ENCODE peak calls at places on chromosomes 12 and 14, in four cellular contexts. E is LoVo, G is RPMI8226, J is RPMI7951. P is an unnamed sample.

GRCh38 chr12:74791365-74791764 is 253.7 kb downstream of the ATXN7L3B start:
- DNase-seq in E (no peak), G (no peak), J (no peak), P (no peak)

GRCh38 chr12:2228535-2228934 is 175.7 kb downstream of the CACNA1C start:
- DNase-seq in E (no peak), G (no peak), J (no peak), P (no peak)

GRCh38 chr14:105842105-105842504 is 315.7 kb downstream of the TMEM121 start:
- DNase-seq in E (no peak), G (no peak), J (no peak), P (no peak)

GRCh38 chr14:59363545-59364226 is 101.5 kb downstream of the GPR135 start:
- DNase-seq in E (no peak), G (no peak), J (peak; percentile 48), P (no peak)

GRCh38 chr14:75069021-75069810 is at the start of gene ZC2HC1C:
- DNase-seq in E (peak; percentile 93), G (peak; percentile 78), J (peak; percentile 81), P (peak; percentile 91)

GRCh38 chr14:64937176-64937820 is 5.2 kb downstream of the GPX2 start:
- DNase-seq in E (no peak), G (no peak), J (no peak), P (no peak)

GRCh38 chr12:47870175-47870781 is 34.5 kb downstream of the VDR start:
- DNase-seq in E (no peak), G (peak; percentile 53), J (peak; percentile 81), P (peak; percentile 51)

GRCh38 chr12:107131832-107132616 is 38.7 kb upstream of the CRY1 start:
- DNase-seq in E (peak; percentile 73), G (peak; percentile 61), J (peak; percentile 57), P (no peak)

GRCh38 chr12:24393105-24393504 is 443.6 kb upstream of the SOX5 start:
- DNase-seq in E (no peak), G (no peak), J (no peak), P (no peak)

GRCh38 chr14:81384900-81385299 is 15.2 kb downstream of the STON2 start:
- DNase-seq in E (no peak), G (no peak), J (peak; percentile 78), P (no peak)

GRCh38 chr12:53252349-53252916 is 15.7 kb upstream of the ESPL1 start:
- DNase-seq in E (peak; percentile 55), G (no peak), J (peak; percentile 38), P (no peak)

GRCh38 chr12:98896938-98897337 is 251.8 kb downstream of the APAF1 start:
- DNase-seq in E (no peak), G (no peak), J (no peak), P (no peak)

GRCh38 chr14:34710006-34710405 is 4.4 kb downstream of the CFL2 start:
- DNase-seq in E (no peak), G (no peak), J (no peak), P (no peak)